ENCODE peak calls at places on chromosomes 7 and 10, in four cellular contexts. One of them, this sample, is unnamed.

GRCh38 chr7:16747095-16747494 is 6.5 kb upstream of the TSPAN13 start:
- DNase-seq in stimulated activated CD8-positive, alpha-beta memory T cell treated with anti-CD3 and anti-CD28 coated beads, Interleukin-4, amount 100 ng/mL, for 4 hours: no peak
- DNase-seq in fibroblast of the conjunctiva: no peak
- DNase-seq in endothelial cell: no peak
- DNase-seq in this sample: no peak

GRCh38 chr10:77441541-77442175 is 195.9 kb downstream of the KCNMA1 start:
- DNase-seq in endothelial cell: no peak
- DNase-seq in stimulated activated CD8-positive, alpha-beta memory T cell treated with anti-CD3 and anti-CD28 coated beads, Interleukin-4, amount 100 ng/mL, for 4 hours: no peak
- DNase-seq in fibroblast of the conjunctiva: no peak
- DNase-seq in this sample: no peak

GRCh38 chr7:4144801-4145470 is 537.2 kb upstream of the FOXK1 start:
- DNase-seq in fibroblast of the conjunctiva: peak; percentile 76
- DNase-seq in stimulated activated CD8-positive, alpha-beta memory T cell treated with anti-CD3 and anti-CD28 coated beads, Interleukin-4, amount 100 ng/mL, for 4 hours: no peak
- DNase-seq in endothelial cell: no peak
- DNase-seq in this sample: no peak

GRCh38 chr10:121268363-121268762 is 329.9 kb downstream of the FGFR2 start:
- DNase-seq in stimulated activated CD8-positive, alpha-beta memory T cell treated with anti-CD3 and anti-CD28 coated beads, Interleukin-4, amount 100 ng/mL, for 4 hours: no peak
- DNase-seq in endothelial cell: no peak
- DNase-seq in fibroblast of the conjunctiva: no peak
- DNase-seq in this sample: no peak

GRCh38 chr10:113552014-113552413 is 839 bp upstream of the HABP2 start:
- DNase-seq in fibroblast of the conjunctiva: no peak
- DNase-seq in endothelial cell: no peak
- DNase-seq in stimulated activated CD8-positive, alpha-beta memory T cell treated with anti-CD3 and anti-CD28 coated beads, Interleukin-4, amount 100 ng/mL, for 4 hours: no peak
- DNase-seq in this sample: no peak

GRCh38 chr7:87234949-87235348 is 15.4 kb upstream of the TMEM243 start:
- DNase-seq in fibroblast of the conjunctiva: no peak
- DNase-seq in endothelial cell: no peak
- DNase-seq in stimulated activated CD8-positive, alpha-beta memory T cell treated with anti-CD3 and anti-CD28 coated beads, Interleukin-4, amount 100 ng/mL, for 4 hours: no peak
- DNase-seq in this sample: no peak

GRCh38 chr7:133301444-133301843 is 48.6 kb downstream of the EXOC4 start:
- DNase-seq in fibroblast of the conjunctiva: no peak
- DNase-seq in stimulated activated CD8-positive, alpha-beta memory T cell treated with anti-CD3 and anti-CD28 coated beads, Interleukin-4, amount 100 ng/mL, for 4 hours: no peak
- DNase-seq in endothelial cell: no peak
- DNase-seq in this sample: no peak

GRCh38 chr7:138299046-138299445 is 161.0 kb upstream of the TRIM24 start:
- DNase-seq in fibroblast of the conjunctiva: no peak
- DNase-seq in stimulated activated CD8-positive, alpha-beta memory T cell treated with anti-CD3 and anti-CD28 coated beads, Interleukin-4, amount 100 ng/mL, for 4 hours: no peak
- DNase-seq in endothelial cell: no peak
- DNase-seq in this sample: no peak

GRCh38 chr7:3463696-3464095 is 162.6 kb downstream of the SDK1 start:
- DNase-seq in fibroblast of the conjunctiva: no peak
- DNase-seq in stimulated activated CD8-positive, alpha-beta memory T cell treated with anti-CD3 and anti-CD28 coated beads, Interleukin-4, amount 100 ng/mL, for 4 hours: no peak
- DNase-seq in endothelial cell: no peak
- DNase-seq in this sample: no peak

GRCh38 chr10:125411724-125412123 is 251.4 kb upstream of the CTBP2 start:
- DNase-seq in fibroblast of the conjunctiva: peak; percentile 27
- DNase-seq in endothelial cell: no peak
- DNase-seq in stimulated activated CD8-positive, alpha-beta memory T cell treated with anti-CD3 and anti-CD28 coated beads, Interleukin-4, amount 100 ng/mL, for 4 hours: no peak
- DNase-seq in this sample: no peak

GRCh38 chr10:46538723-46539426 is 17.6 kb downstream of the GPRIN2 start:
- DNase-seq in fibroblast of the conjunctiva: no peak
- DNase-seq in endothelial cell: no peak
- DNase-seq in stimulated activated CD8-positive, alpha-beta memory T cell treated with anti-CD3 and anti-CD28 coated beads, Interleukin-4, amount 100 ng/mL, for 4 hours: no peak
- DNase-seq in this sample: no peak

GRCh38 chr7:76282344-76283253 is 19.9 kb upstream of the HSPB1 start:
- DNase-seq in endothelial cell: peak; percentile 55
- DNase-seq in fibroblast of the conjunctiva: no peak
- DNase-seq in stimulated activated CD8-positive, alpha-beta memory T cell treated with anti-CD3 and anti-CD28 coated beads, Interleukin-4, amount 100 ng/mL, for 4 hours: no peak
- DNase-seq in this sample: no peak

GRCh38 chr7:109699661-109700060 is 1130.0 kb downstream of the DNAJB9 start:
- DNase-seq in endothelial cell: no peak
- DNase-seq in stimulated activated CD8-positive, alpha-beta memory T cell treated with anti-CD3 and anti-CD28 coated beads, Interleukin-4, amount 100 ng/mL, for 4 hours: no peak
- DNase-seq in fibroblast of the conjunctiva: no peak
- DNase-seq in this sample: no peak

GRCh38 chr10:5737352-5737751 is 52.7 kb downstream of the TASOR2 start:
- DNase-seq in fibroblast of the conjunctiva: no peak
- DNase-seq in stimulated activated CD8-positive, alpha-beta memory T cell treated with anti-CD3 and anti-CD28 coated beads, Interleukin-4, amount 100 ng/mL, for 4 hours: no peak
- DNase-seq in endothelial cell: no peak
- DNase-seq in this sample: no peak

GRCh38 chr7:5701085-5701914 is 80.2 kb downstream of the RNF216 start:
- DNase-seq in stimulated activated CD8-positive, alpha-beta memory T cell treated with anti-CD3 and anti-CD28 coated beads, Interleukin-4, amount 100 ng/mL, for 4 hours: peak; percentile 28
- DNase-seq in fibroblast of the conjunctiva: no peak
- DNase-seq in endothelial cell: no peak
- DNase-seq in this sample: peak; percentile 84

GRCh38 chr7:111763221-111763791 is 201.0 kb upstream of the IMMP2L start:
- DNase-seq in fibroblast of the conjunctiva: peak; percentile 59
- DNase-seq in endothelial cell: peak; percentile 36
- DNase-seq in stimulated activated CD8-positive, alpha-beta memory T cell treated with anti-CD3 and anti-CD28 coated beads, Interleukin-4, amount 100 ng/mL, for 4 hours: no peak
- DNase-seq in this sample: no peak

GRCh38 chr7:123797673-123798526 is 47.1 kb upstream of the HYAL4 start:
- DNase-seq in endothelial cell: no peak
- DNase-seq in fibroblast of the conjunctiva: peak; percentile 46
- DNase-seq in stimulated activated CD8-positive, alpha-beta memory T cell treated with anti-CD3 and anti-CD28 coated beads, Interleukin-4, amount 100 ng/mL, for 4 hours: no peak
- DNase-seq in this sample: no peak

GRCh38 chr10:71814923-71815411 is 36.1 kb downstream of the PSAP start:
- DNase-seq in endothelial cell: no peak
- DNase-seq in fibroblast of the conjunctiva: no peak
- DNase-seq in stimulated activated CD8-positive, alpha-beta memory T cell treated with anti-CD3 and anti-CD28 coated beads, Interleukin-4, amount 100 ng/mL, for 4 hours: no peak
- DNase-seq in this sample: no peak

GRCh38 chr7:50721661-50722259 is 60.9 kb downstream of the GRB10 start:
- DNase-seq in endothelial cell: no peak
- DNase-seq in fibroblast of the conjunctiva: no peak
- DNase-seq in stimulated activated CD8-positive, alpha-beta memory T cell treated with anti-CD3 and anti-CD28 coated beads, Interleukin-4, amount 100 ng/mL, for 4 hours: no peak
- DNase-seq in this sample: no peak

GRCh38 chr10:42975558-42976352 is 101.1 kb upstream of the RET start:
- DNase-seq in stimulated activated CD8-positive, alpha-beta memory T cell treated with anti-CD3 and anti-CD28 coated beads, Interleukin-4, amount 100 ng/mL, for 4 hours: no peak
- DNase-seq in endothelial cell: no peak
- DNase-seq in fibroblast of the conjunctiva: no peak
- DNase-seq in this sample: no peak

GRCh38 chr10:44070282-44070681 is 314.6 kb downstream of the CXCL12 start:
- DNase-seq in endothelial cell: no peak
- DNase-seq in fibroblast of the conjunctiva: no peak
- DNase-seq in stimulated activated CD8-positive, alpha-beta memory T cell treated with anti-CD3 and anti-CD28 coated beads, Interleukin-4, amount 100 ng/mL, for 4 hours: no peak
- DNase-seq in this sample: no peak

GRCh38 chr7:115047968-115048720 is 126.2 kb downstream of the MDFIC start:
- DNase-seq in endothelial cell: no peak
- DNase-seq in stimulated activated CD8-positive, alpha-beta memory T cell treated with anti-CD3 and anti-CD28 coated beads, Interleukin-4, amount 100 ng/mL, for 4 hours: no peak
- DNase-seq in fibroblast of the conjunctiva: peak; percentile 8
- DNase-seq in this sample: no peak

GRCh38 chr10:3902054-3902808 is 117.2 kb upstream of the KLF6 start:
- DNase-seq in stimulated activated CD8-positive, alpha-beta memory T cell treated with anti-CD3 and anti-CD28 coated beads, Interleukin-4, amount 100 ng/mL, for 4 hours: no peak
- DNase-seq in endothelial cell: no peak
- DNase-seq in fibroblast of the conjunctiva: no peak
- DNase-seq in this sample: peak; percentile 93

GRCh38 chr10:58157076-58157766 is 110.5 kb downstream of the IPMK start:
- DNase-seq in fibroblast of the conjunctiva: peak; percentile 88
- DNase-seq in endothelial cell: no peak
- DNase-seq in stimulated activated CD8-positive, alpha-beta memory T cell treated with anti-CD3 and anti-CD28 coated beads, Interleukin-4, amount 100 ng/mL, for 4 hours: no peak
- DNase-seq in this sample: no peak

GRCh38 chr7:15464762-15465144 is 97.1 kb downstream of the AGMO start:
- DNase-seq in stimulated activated CD8-positive, alpha-beta memory T cell treated with anti-CD3 and anti-CD28 coated beads, Interleukin-4, amount 100 ng/mL, for 4 hours: no peak
- DNase-seq in endothelial cell: no peak
- DNase-seq in fibroblast of the conjunctiva: no peak
- DNase-seq in this sample: no peak

GRCh38 chr7:1874522-1875389 is 204.7 kb downstream of the ELFN1 start:
- DNase-seq in stimulated activated CD8-positive, alpha-beta memory T cell treated with anti-CD3 and anti-CD28 coated beads, Interleukin-4, amount 100 ng/mL, for 4 hours: no peak
- DNase-seq in fibroblast of the conjunctiva: no peak
- DNase-seq in endothelial cell: no peak
- DNase-seq in this sample: no peak

GRCh38 chr7:107998150-107998549 is 4.8 kb downstream of the LAMB1 start:
- DNase-seq in fibroblast of the conjunctiva: no peak
- DNase-seq in stimulated activated CD8-positive, alpha-beta memory T cell treated with anti-CD3 and anti-CD28 coated beads, Interleukin-4, amount 100 ng/mL, for 4 hours: no peak
- DNase-seq in endothelial cell: no peak
- DNase-seq in this sample: no peak

GRCh38 chr7:111266613-111267012 is 175.7 kb downstream of the LRRN3 start:
- DNase-seq in endothelial cell: no peak
- DNase-seq in fibroblast of the conjunctiva: peak; percentile 57
- DNase-seq in stimulated activated CD8-positive, alpha-beta memory T cell treated with anti-CD3 and anti-CD28 coated beads, Interleukin-4, amount 100 ng/mL, for 4 hours: no peak
- DNase-seq in this sample: no peak

GRCh38 chr7:156220701-156221100 is 408.4 kb upstream of the SHH start:
- DNase-seq in stimulated activated CD8-positive, alpha-beta memory T cell treated with anti-CD3 and anti-CD28 coated beads, Interleukin-4, amount 100 ng/mL, for 4 hours: no peak
- DNase-seq in fibroblast of the conjunctiva: no peak
- DNase-seq in endothelial cell: no peak
- DNase-seq in this sample: no peak

GRCh38 chr10:33483124-33483794 is 148.8 kb upstream of the NRP1 start:
- DNase-seq in fibroblast of the conjunctiva: no peak
- DNase-seq in stimulated activated CD8-positive, alpha-beta memory T cell treated with anti-CD3 and anti-CD28 coated beads, Interleukin-4, amount 100 ng/mL, for 4 hours: no peak
- DNase-seq in endothelial cell: no peak
- DNase-seq in this sample: no peak

This sample was measured in GM12878.